ENCODE peak calls at places on chromosomes 6 and 20, in ten cellular contexts. E is heart left ventricle, A is astrocyte, X is aorta, M is prostate gland, B is pancreas, T is mammary epithelial cell, Z is heart right ventricle, W is IMR-90, Y is uterus. N is an unnamed sample. For H3K27me3 and H3K4me1, the result is how much of the 10 kb centered on the place peaks cover.

GRCh38 chr6:15800821-15801617 is 138.2 kb upstream of the DTNBP1 start:
- DNase-seq in E (no peak), X (no peak), W (no peak), Z (no peak), T (peak), B (no peak), A (no peak), M (no peak), Y (no peak), N (no peak)

GRCh38 chr6:1136415-1136774 is 175.5 kb upstream of the FOXQ1 start:
- DNase-seq in X (no peak), A (peak), M (peak), B (no peak), W (peak), Y (no peak), T (peak), E (no peak), Z (no peak), N (no peak)

GRCh38 chr6:44052419-44053011 is 74.7 kb downstream of the MRPL14 start:
- DNase-seq in Y (no peak), W (peak), B (no peak), Z (no peak), X (no peak), A (peak), M (no peak), E (peak), T (peak), N (no peak)

GRCh38 chr6:149014631-149015171 is 267.9 kb downstream of the UST start:
- DNase-seq in X (no peak), T (no peak), W (peak), B (no peak), Y (no peak), M (no peak), Z (no peak), A (peak), E (no peak), N (no peak)

GRCh38 chr6:161443868-161444267 is 170.0 kb upstream of the AGPAT4 start:
- DNase-seq in E (peak), X (no peak), Y (no peak), T (no peak), M (no peak), A (peak), Z (peak), B (no peak), W (no peak), N (no peak)

GRCh38 chr6:20953019-20953418 is 418.8 kb downstream of the CDKAL1 start:
- DNase-seq in A (no peak), X (no peak), W (no peak), Z (no peak), T (no peak), Y (no peak), B (no peak), E (no peak), M (no peak), N (no peak)

GRCh38 chr6:52285174-52286068 is 879 bp upstream of the MCM3 start:
- DNase-seq in X (no peak), T (no peak), Y (no peak), W (peak), Z (no peak), M (no peak), B (no peak), E (no peak), A (no peak), N (no peak)

GRCh38 chr6:91804981-91805380 is 1218.1 kb upstream of the MAP3K7 start:
- DNase-seq in A (no peak), W (no peak), X (no peak), Y (no peak), T (no peak), Z (no peak), E (no peak), M (no peak), B (no peak), N (no peak)

GRCh38 chr6:26045939-26046368 is 41.3 kb upstream of the HFE start:
- DNase-seq in E (no peak), Z (no peak), B (no peak), W (no peak), A (no peak), Y (no peak), T (peak), X (no peak), M (no peak), N (no peak)

GRCh38 chr6:134398453-134398852 is 80.5 kb upstream of the SGK1 start:
- DNase-seq in W (no peak), A (no peak), X (no peak), Z (no peak), T (no peak), M (no peak), Y (no peak), B (no peak), E (no peak), N (no peak)

GRCh38 chr6:132648356-132648755 is 10.6 kb downstream of the TAAR1 start:
- DNase-seq in T (peak), E (no peak), X (no peak), Z (no peak), Y (no peak), B (no peak), W (peak), A (peak), M (no peak), N (no peak)

GRCh38 chr20:44228465-44229258 is 18.1 kb upstream of the OSER1 start:
- DNase-seq in M (no peak), A (no peak), T (no peak), Z (no peak), Y (no peak), X (no peak), B (no peak), E (no peak), W (no peak), N (no peak)

GRCh38 chr20:21981607-21982344 is 276.3 kb downstream of the PAX1 start:
- DNase-seq in A (peak), Y (no peak), E (no peak), W (no peak), B (no peak), X (no peak), M (no peak), Z (no peak), T (no peak), N (no peak)

GRCh38 chr20:44648579-44648978 is 2.9 kb downstream of the ADA start:
- DNase-seq in X (no peak), Z (no peak), B (no peak), Y (no peak), A (no peak), M (no peak), T (no peak), W (no peak), E (peak), N (no peak)

GRCh38 chr6:39047434-39048327 is 900 bp upstream of the GLP1R start:
- DNase-seq in B (no peak), M (no peak), E (no peak), T (no peak), Z (no peak), X (no peak), Y (no peak), A (no peak), W (no peak), N (no peak)

GRCh38 chr20:18465536-18466200 is 1.2 kb downstream of the DZANK1 start:
- DNase-seq in T (no peak), M (no peak), Z (no peak), A (no peak), W (no peak), Y (no peak), E (no peak), X (no peak), B (no peak), N (no peak)

GRCh38 chr6:128078276-128078675 is 177.4 kb upstream of the THEMIS start:
- DNase-seq in A (no peak), E (no peak), M (no peak), X (no peak), B (no peak), T (no peak), W (no peak), Y (no peak), Z (no peak), N (no peak)

GRCh38 chr6:170575250-170575649 is 9.2 kb downstream of the PDCD2 start:
- DNase-seq in Z (no peak), Y (no peak), E (no peak), B (no peak), M (no peak), W (peak), A (no peak), T (no peak), X (no peak), N (no peak)

GRCh38 chr20:24653306-24653705 is 183.9 kb downstream of the SYNDIG1 start:
- DNase-seq in E (no peak), T (no peak), M (no peak), W (peak), B (no peak), A (no peak), X (no peak), Y (no peak), Z (no peak), N (no peak)

GRCh38 chr6:44662461-44663121 is 275.1 kb downstream of the CDC5L start:
- DNase-seq in M (no peak), Z (no peak), A (peak), B (no peak), X (no peak), E (no peak), Y (no peak), W (no peak), T (no peak), N (no peak)

GRCh38 chr20:44601801-44602204 is 19.4 kb downstream of the PKIG start:
- DNase-seq in W (peak), T (no peak), Z (peak), Y (peak), A (peak), B (no peak), M (peak), X (peak), E (peak), N (no peak)

GRCh38 chr20:58072695-58073671 is 155.5 kb downstream of the ANKRD60 start:
- DNase-seq in A (no peak), B (no peak), E (no peak), Y (no peak), W (no peak), M (no peak), T (no peak), Z (no peak), X (no peak), N (no peak)

GRCh38 chr6:38501931-38502330 is 137.8 kb downstream of the BTBD9 start:
- DNase-seq in B (no peak), Z (no peak), A (no peak), X (no peak), T (no peak), M (no peak), E (no peak), Y (no peak), W (no peak), N (no peak)

GRCh38 chr6:39085129-39085528 is 29.9 kb downstream of the SAYSD1 start:
- DNase-seq in B (no peak), X (no peak), T (no peak), E (no peak), Y (no peak), W (no peak), A (no peak), Z (no peak), M (no peak), N (no peak)

GRCh38 chr6:7087066-7087465 is 20.7 kb upstream of the RREB1 start:
- DNase-seq in Y (no peak), E (no peak), W (peak), Z (no peak), X (no peak), T (no peak), M (no peak), A (no peak), B (no peak), N (no peak)

GRCh38 chr6:169366177-169366901 is 112.7 kb upstream of the THBS2 start:
- DNase-seq in W (no peak), Z (no peak), X (peak), E (no peak), M (no peak), A (no peak), T (no peak), Y (no peak), B (no peak), N (no peak)

GRCh38 chr20:56391596-56392281 is at the start of gene AURKA:
- DNase-seq in A (peak), T (no peak), X (no peak), E (no peak), Z (no peak), Y (no peak), W (no peak), B (no peak), M (no peak), N (no peak)

GRCh38 chr6:126337323-126337722 is 2.6 kb upstream of the CENPW start:
- DNase-seq in Y (peak), B (no peak), Z (no peak), X (no peak), A (peak), W (peak), T (peak), E (no peak), M (no peak), N (no peak)

GRCh38 chr6:4593891-4594445 is 182.2 kb upstream of the CDYL start:
- DNase-seq in Z (no peak), B (no peak), X (no peak), A (no peak), M (no peak), Y (no peak), E (no peak), T (no peak), W (no peak), N (no peak)

GRCh38 chr20:13819885-13820645 is 35.2 kb downstream of the NDUFAF5 start:
- DNase-seq in A (peak), B (peak), W (peak), M (peak), Z (no peak), E (peak), T (peak), X (peak), Y (peak), N (no peak)

GRCh38 chr6:148611213-148611612 is 135.6 kb upstream of the UST start:
- DNase-seq in T (peak), Z (peak), B (no peak), A (peak), E (peak), M (peak), X (peak), W (no peak), Y (peak), N (no peak)

GRCh38 chr20:37403107-37404033 is 57.4 kb downstream of the SRC start:
- DNase-seq in X (no peak), W (no peak), A (no peak), B (peak), E (no peak), T (no peak), Y (no peak), Z (no peak), M (no peak), N (no peak)

GRCh38 chr6:5308066-5308465 is 46.8 kb downstream of the FARS2 start:
- DNase-seq in W (peak), Z (no peak), T (peak), M (no peak), A (no peak), E (no peak), X (no peak), B (no peak), Y (no peak), N (no peak)

GRCh38 chr6:33116881-33117711 is 41.3 kb downstream of the HLA-DPB1 start:
- DNase-seq in B (peak), X (peak), E (no peak), Z (no peak), T (no peak), A (no peak), Y (no peak), W (no peak), M (no peak), N (no peak)
- H3K27me3 ChIP-seq in B (under half), X (under half), E (under half), Z (under half), T (under half), A (under half), Y (under half), W (half or more), M (under half), N (under half)

GRCh38 chr6:37006793-37007339 is 1.4 kb downstream of the FGD2 start:
- DNase-seq in X (no peak), E (no peak), Y (no peak), W (peak), Z (no peak), B (no peak), T (no peak), M (no peak), A (peak), N (no peak)
- H3K4me1 ChIP-seq in X (under half), E (under half), Y (under half), W (under half), Z (under half), B (under half), T (under half), M (under half), A (under half), N (under half)

GRCh38 chr20:60340232-60340631 is 382.0 kb downstream of the CDH26 start:
- DNase-seq in X (no peak), W (no peak), M (no peak), E (no peak), B (no peak), A (no peak), Z (no peak), T (no peak), Y (no peak), N (no peak)
- H3K27me3 ChIP-seq in X (under half), W (under half), M (under half), E (under half), B (under half), A (under half), Z (under half), T (under half), Y (under half), N (under half)

GRCh38 chr6:33200234-33201146 is at the start of the genes RXRB and SLC39A7:
- DNase-seq in B (peak), A (peak), Y (peak), W (peak), M (peak), X (peak), E (peak), T (peak), Z (peak), N (peak)
- H3K4me1 ChIP-seq in B (under half), A (under half), Y (under half), W (under half), M (under half), X (under half), E (half or more), T (under half), Z (half or more), N (half or more)

GRCh38 chr20:36086767-36087166 is 67.8 kb upstream of the EPB41L1 start:
- DNase-seq in Z (no peak), W (no peak), T (peak), X (peak), E (no peak), M (no peak), A (no peak), B (no peak), Y (no peak), N (no peak)

GRCh38 chr20:36082516-36082915 is 72.0 kb upstream of the EPB41L1 start:
- DNase-seq in E (no peak), Z (no peak), W (no peak), Y (no peak), B (no peak), X (no peak), A (no peak), T (no peak), M (no peak), N (no peak)

GRCh38 chr20:36084356-36084755 is 70.2 kb upstream of the EPB41L1 start:
- DNase-seq in E (no peak), W (no peak), A (no peak), Z (no peak), X (no peak), T (no peak), B (no peak), M (no peak), Y (no peak), N (no peak)

GRCh38 chr20:36084897-36085617 is 69.5 kb upstream of the EPB41L1 start:
- DNase-seq in E (no peak), W (no peak), Y (no peak), Z (no peak), X (no peak), B (no peak), A (peak), M (no peak), T (peak), N (no peak)

GRCh38 chr20:36085686-36086267 is 68.8 kb upstream of the EPB41L1 start:
- DNase-seq in A (peak), M (no peak), T (peak), W (peak), X (no peak), E (no peak), B (no peak), Y (no peak), Z (no peak), N (no peak)
- H3K27me3 ChIP-seq in A (under half), M (under half), T (under half), W (under half), X (under half), E (under half), B (under half), Y (under half), Z (under half), N (under half)

GRCh38 chr6:66926060-66926459 is 1219.0 kb upstream of the EYS start:
- DNase-seq in M (no peak), X (no peak), A (peak), Z (no peak), B (no peak), Y (no peak), E (no peak), W (no peak), T (no peak), N (no peak)
- H3K4me1 ChIP-seq in M (under half), X (under half), A (under half), Z (under half), B (under half), Y (under half), E (under half), W (under half), T (under half), N (under half)

GRCh38 chr20:46034039-46034438 is 5.0 kb downstream of the SLC12A5 start:
- DNase-seq in B (no peak), X (no peak), A (no peak), W (no peak), M (no peak), E (no peak), Z (no peak), Y (no peak), T (no peak), N (no peak)

GRCh38 chr20:46028772-46029371 is at the start of gene SLC12A5:
- DNase-seq in T (no peak), Y (no peak), Z (no peak), M (no peak), B (no peak), A (no peak), W (no peak), X (no peak), E (no peak), N (no peak)

GRCh38 chr20:46030290-46031013 is 1.4 kb downstream of the SLC12A5 start:
- DNase-seq in T (no peak), B (no peak), M (no peak), Y (no peak), X (no peak), Z (no peak), E (no peak), W (no peak), A (no peak), N (no peak)

GRCh38 chr20:46031701-46032254 is 2.8 kb downstream of the SLC12A5 start:
- DNase-seq in W (no peak), Y (no peak), Z (no peak), A (no peak), M (no peak), T (no peak), X (no peak), B (peak), E (no peak), N (no peak)

GRCh38 chr20:46031014-46031569 is 2.1 kb downstream of the SLC12A5 start:
- DNase-seq in Z (no peak), W (no peak), M (no peak), T (no peak), E (no peak), X (no peak), Y (no peak), B (no peak), A (no peak), N (no peak)
- H3K27me3 ChIP-seq in Z (under half), W (half or more), M (under half), T (under half), E (half or more), X (under half), Y (under half), B (under half), A (half or more), N (under half)

N was measured in CD8-positive, alpha-beta memory T cell.